ENCODE peak calls at places on chromosomes 12 and 14, in five cellular contexts. J is K562, F is right lobe of liver, N is HepG2, V is body of pancreas. Z is an unnamed sample.

GRCh38 chr12:64737539-64737938 is 21.7 kb downstream of the GNS start:
- DNase-seq in J (no peak), F (no peak), N (no peak), V (no peak), Z (no peak)

GRCh38 chr14:77344597-77344996 is 23.8 kb downstream of the GSTZ1 start:
- DNase-seq in J (no peak), F (no peak), N (no peak), V (no peak), Z (no peak)

GRCh38 chr12:20367731-20368652 is at the start of gene PDE3A:
- DNase-seq in J (no peak), F (peak), N (no peak), V (peak), Z (peak)

GRCh38 chr12:15698377-15698867 is 90.8 kb downstream of the EPS8 start:
- DNase-seq in J (no peak), F (no peak), N (no peak), V (no peak), Z (no peak)

GRCh38 chr14:102971314-102971713 is 48.9 kb downstream of the AMN start:
- DNase-seq in J (no peak), F (no peak), N (no peak), V (no peak), Z (no peak)

GRCh38 chr14:105840266-105841021 is 314.1 kb downstream of the TMEM121 start:
- DNase-seq in J (no peak), F (peak), N (no peak), V (no peak), Z (peak)

GRCh38 chr14:45426685-45427282 is 173.8 kb upstream of the MIS18BP1 start:
- DNase-seq in J (peak), F (no peak), N (peak), V (no peak), Z (no peak)

GRCh38 chr12:115402443-115403170 is 718.6 kb upstream of the TBX3 start:
- DNase-seq in J (no peak), F (no peak), N (no peak), V (no peak), Z (no peak)

GRCh38 chr14:64745511-64746041 is 41.4 kb downstream of the PLEKHG3 start:
- DNase-seq in J (no peak), F (no peak), N (peak), V (no peak), Z (no peak)

GRCh38 chr12:93256258-93256969 is 121.3 kb upstream of the NUDT4 start:
- DNase-seq in J (no peak), F (no peak), N (no peak), V (no peak), Z (no peak)

GRCh38 chr12:112546339-112546738 is 127.6 kb downstream of the PTPN11 start:
- DNase-seq in J (no peak), F (no peak), N (no peak), V (no peak), Z (no peak)

GRCh38 chr12:122942609-122943008 is 23.7 kb downstream of the ABCB9 start:
- DNase-seq in J (no peak), F (no peak), N (peak), V (no peak), Z (no peak)

GRCh38 chr12:53696285-53696654 is 20.4 kb upstream of the ATP5MC2 start:
- DNase-seq in J (peak), F (peak), N (peak), V (peak), Z (no peak)

GRCh38 chr14:39055786-39056474 is 47.1 kb downstream of the SEC23A start:
- DNase-seq in J (peak), F (no peak), N (no peak), V (no peak), Z (no peak)

GRCh38 chr12:129203456-129203855 is 350.2 kb downstream of the GLT1D1 start:
- DNase-seq in J (no peak), F (no peak), N (no peak), V (no peak), Z (no peak)

GRCh38 chr14:103846569-103847438 is 571 bp downstream of the PPP1R13B start:
- DNase-seq in J (peak), F (peak), N (no peak), V (peak), Z (peak)

GRCh38 chr12:95549392-95550084 is 1.7 kb downstream of the USP44 start:
- DNase-seq in J (no peak), F (no peak), N (no peak), V (no peak), Z (no peak)

GRCh38 chr12:7058163-7058845 is 2.2 kb upstream of the C1S start:
- DNase-seq in J (peak), F (no peak), N (peak), V (no peak), Z (no peak)

GRCh38 chr12:66087365-66087943 is 43.1 kb downstream of the LLPH start:
- DNase-seq in J (peak), F (peak), N (peak), V (peak), Z (no peak)

GRCh38 chr14:103232831-103233319 is 101.2 kb upstream of the EIF5 start:
- DNase-seq in J (no peak), F (no peak), N (no peak), V (no peak), Z (no peak)

GRCh38 chr12:30896461-30896860 is 30.1 kb upstream of the TSPAN11 start:
- DNase-seq in J (no peak), F (no peak), N (no peak), V (no peak), Z (no peak)

GRCh38 chr14:72401632-72402428 is 469.6 kb downstream of the RGS6 start:
- DNase-seq in J (no peak), F (no peak), N (no peak), V (no peak), Z (no peak)

GRCh38 chr12:43104524-43104923 is 447.5 kb downstream of the ADAMTS20 start:
- DNase-seq in J (no peak), F (no peak), N (no peak), V (no peak), Z (no peak)

GRCh38 chr12:116141110-116141832 is 136.2 kb downstream of the MED13L start:
- DNase-seq in J (no peak), F (no peak), N (no peak), V (no peak), Z (no peak)

GRCh38 chr12:126998747-126999285 is 1268.2 kb upstream of the TMEM132C start:
- DNase-seq in J (peak), F (no peak), N (no peak), V (no peak), Z (no peak)

GRCh38 chr14:92401561-92401960 is 78.6 kb downstream of the SLC24A4 start:
- DNase-seq in J (no peak), F (no peak), N (no peak), V (no peak), Z (no peak)
- TF ChIP-seq POLR2A in J (no peak), F (no peak), N (no peak), V (no peak), Z (no peak)

DNA sequence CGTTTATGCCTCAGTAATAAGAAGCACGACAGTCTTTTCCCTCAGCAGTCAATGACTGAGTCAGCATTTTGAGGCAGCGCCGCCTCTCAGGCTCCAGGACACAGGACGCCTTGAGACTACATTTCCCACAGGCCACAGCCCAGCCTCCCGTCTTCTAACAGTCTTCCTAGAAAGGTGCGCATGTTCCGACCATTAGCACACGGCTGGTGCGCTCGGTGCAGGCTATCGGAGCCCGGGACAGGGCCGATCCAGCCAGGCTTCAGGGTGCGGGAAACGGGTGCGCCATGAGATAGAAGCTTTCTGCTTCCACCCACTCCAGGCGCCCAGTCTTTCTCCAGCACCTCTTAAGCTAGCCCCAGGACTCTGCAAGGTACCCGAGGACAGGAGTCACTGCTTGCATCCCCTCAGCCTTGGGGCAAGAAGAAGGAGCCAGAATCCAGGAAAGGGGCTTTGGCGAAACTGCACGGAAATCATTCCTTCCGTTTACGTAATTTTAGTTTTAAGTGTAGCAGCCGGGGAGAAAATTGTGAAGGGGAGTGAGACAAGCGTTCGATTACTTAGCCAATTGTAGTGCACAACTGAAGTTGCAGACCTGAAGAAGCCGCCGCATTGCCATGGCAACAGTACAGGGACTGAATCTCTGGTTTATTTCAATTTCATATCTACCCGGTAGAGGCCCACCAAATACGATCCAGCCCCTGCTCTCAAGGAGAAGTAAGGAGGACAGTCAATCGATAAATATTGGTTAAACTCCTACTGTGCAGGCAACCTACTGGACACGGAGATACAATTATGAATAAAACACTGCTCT is 53.9 kb downstream of the ZNF641 start:
- DNase-seq in J (peak), F (peak), N (no peak), V (peak), Z (peak)
- TF ChIP-seq POLR2A in J (peak), F (peak), N (no peak), V (peak), Z (no peak)

DNA sequence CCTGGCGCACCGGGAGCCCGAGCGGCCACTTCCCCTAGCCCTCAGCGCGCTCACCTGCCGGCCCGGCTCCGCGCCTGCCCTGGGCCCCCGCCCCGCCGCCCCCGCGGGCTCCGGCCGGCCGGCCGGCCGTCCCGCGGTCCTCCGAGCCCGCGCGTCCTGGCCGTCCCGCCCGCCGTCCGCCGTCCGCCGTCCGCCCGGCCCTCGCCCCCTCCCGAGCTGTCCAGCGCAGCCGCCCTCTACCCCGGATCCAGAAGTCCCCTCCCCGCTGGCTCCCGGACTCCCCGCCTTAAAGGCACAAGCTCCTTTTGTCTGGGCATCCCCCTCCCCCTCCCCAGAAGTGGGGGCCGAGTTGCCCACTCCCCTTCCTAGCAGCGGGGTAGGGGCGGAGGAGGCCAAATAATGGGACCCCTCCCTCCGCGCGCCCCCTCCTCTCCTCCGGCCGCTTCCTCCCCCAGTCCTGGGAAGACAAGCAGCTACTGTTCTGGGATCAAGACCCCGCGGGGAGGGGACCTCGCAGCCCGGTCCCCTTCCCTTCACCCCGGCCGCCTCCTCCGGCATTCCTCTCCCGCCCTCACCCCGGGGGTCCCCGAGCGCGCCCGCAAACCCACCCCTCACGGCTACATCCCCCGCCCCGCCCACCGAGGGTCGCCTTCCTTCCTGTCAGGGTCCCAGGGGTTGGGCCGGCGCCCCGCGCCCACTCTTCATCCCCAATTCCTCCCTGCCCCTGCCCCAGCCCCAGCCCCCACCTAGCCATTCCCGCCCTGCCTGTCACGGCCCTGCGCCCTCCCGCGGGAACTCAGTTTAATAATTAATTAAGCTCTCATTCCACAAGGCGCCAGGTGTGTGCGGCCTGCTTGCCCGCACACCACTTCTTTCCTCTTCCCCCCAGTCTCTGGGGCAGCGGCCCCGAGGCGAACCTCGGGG is at the start of gene ADCY6:
- DNase-seq in J (no peak), F (peak), N (peak), V (peak), Z (peak)
- TF ChIP-seq POLR2A in J (no peak), F (no peak), N (peak), V (peak), Z (no peak)

DNA sequence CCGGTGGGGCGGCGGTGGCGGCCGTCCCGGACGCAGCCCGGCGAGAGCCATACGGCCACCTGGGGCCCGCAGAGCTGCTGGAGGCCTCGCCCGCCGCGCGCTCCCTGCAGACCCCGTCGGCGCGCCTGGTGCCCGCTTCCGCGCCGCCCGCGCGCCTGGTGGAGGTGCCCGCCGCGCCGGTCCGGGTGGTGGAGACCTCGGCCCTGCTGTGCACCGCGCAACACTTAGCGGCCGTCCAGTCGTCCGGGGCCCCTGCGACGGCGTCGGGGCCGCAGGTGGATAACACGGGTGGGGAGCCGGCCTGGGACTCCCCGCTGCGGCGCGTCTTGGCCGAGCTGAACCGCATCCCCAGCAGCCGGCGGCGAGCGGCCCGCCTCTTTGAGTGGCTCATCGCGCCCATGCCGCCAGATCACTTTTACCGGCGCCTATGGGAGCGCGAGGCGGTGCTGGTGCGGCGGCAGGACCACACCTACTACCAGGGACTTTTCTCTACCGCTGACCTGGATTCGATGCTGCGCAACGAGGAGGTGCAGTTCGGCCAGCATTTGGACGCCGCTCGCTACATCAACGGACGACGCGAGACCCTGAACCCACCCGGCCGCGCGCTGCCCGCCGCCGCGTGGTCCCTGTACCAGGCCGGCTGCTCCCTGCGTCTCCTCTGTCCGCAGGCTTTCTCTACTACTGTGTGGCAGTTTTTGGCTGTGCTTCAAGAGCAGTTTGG is 683 bp downstream of the RIOX1 start:
- DNase-seq in J (peak), F (peak), N (peak), V (peak), Z (peak)
- TF ChIP-seq POLR2A in J (no peak), F (peak), N (no peak), V (no peak), Z (no peak)

DNA sequence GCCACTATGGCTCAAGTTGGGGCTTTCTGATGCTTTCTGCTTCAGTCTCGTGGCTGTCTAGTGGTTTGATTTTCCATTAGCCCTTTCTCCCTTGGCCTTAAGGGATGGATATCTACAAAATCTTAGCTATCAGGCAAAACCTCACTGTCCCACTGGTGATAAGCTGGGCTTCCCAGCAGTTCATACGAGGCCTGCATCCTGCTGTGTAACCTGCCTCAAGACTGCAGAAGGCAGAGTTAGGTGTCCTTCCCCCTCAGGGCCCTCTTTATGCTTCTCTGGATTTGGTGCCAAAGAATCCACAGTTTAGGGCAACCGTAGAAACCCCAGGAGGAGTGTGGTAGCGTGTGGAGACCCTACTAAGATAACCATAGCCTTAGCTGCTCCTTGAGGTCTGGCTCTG is 38.9 kb downstream of the ETV6 start:
- DNase-seq in J (no peak), F (no peak), N (no peak), V (no peak), Z (no peak)
- TF ChIP-seq POLR2A in J (no peak), F (no peak), N (no peak), V (no peak), Z (no peak)

GRCh38 chr14:90816686-90817436 is 631 bp upstream of the TTC7B start:
- DNase-seq in J (no peak), F (no peak), N (no peak), V (no peak), Z (no peak)

GRCh38 chr14:90815567-90815816 is 738 bp downstream of the TTC7B start:
- DNase-seq in J (no peak), F (no peak), N (no peak), V (no peak), Z (no peak)

GRCh38 chr14:90814806-90815566 is 1.2 kb downstream of the TTC7B start:
- DNase-seq in J (no peak), F (peak), N (no peak), V (peak), Z (no peak)

GRCh38 chr14:90818715-90819114 is 2.5 kb upstream of the TTC7B start:
- DNase-seq in J (no peak), F (peak), N (no peak), V (no peak), Z (no peak)

GRCh38 chr14:90815817-90816662 is at the start of gene TTC7B:
- DNase-seq in J (peak), F (peak), N (no peak), V (peak), Z (no peak)
- TF ChIP-seq POLR2A in J (no peak), F (no peak), N (no peak), V (no peak), Z (no peak)

DNA sequence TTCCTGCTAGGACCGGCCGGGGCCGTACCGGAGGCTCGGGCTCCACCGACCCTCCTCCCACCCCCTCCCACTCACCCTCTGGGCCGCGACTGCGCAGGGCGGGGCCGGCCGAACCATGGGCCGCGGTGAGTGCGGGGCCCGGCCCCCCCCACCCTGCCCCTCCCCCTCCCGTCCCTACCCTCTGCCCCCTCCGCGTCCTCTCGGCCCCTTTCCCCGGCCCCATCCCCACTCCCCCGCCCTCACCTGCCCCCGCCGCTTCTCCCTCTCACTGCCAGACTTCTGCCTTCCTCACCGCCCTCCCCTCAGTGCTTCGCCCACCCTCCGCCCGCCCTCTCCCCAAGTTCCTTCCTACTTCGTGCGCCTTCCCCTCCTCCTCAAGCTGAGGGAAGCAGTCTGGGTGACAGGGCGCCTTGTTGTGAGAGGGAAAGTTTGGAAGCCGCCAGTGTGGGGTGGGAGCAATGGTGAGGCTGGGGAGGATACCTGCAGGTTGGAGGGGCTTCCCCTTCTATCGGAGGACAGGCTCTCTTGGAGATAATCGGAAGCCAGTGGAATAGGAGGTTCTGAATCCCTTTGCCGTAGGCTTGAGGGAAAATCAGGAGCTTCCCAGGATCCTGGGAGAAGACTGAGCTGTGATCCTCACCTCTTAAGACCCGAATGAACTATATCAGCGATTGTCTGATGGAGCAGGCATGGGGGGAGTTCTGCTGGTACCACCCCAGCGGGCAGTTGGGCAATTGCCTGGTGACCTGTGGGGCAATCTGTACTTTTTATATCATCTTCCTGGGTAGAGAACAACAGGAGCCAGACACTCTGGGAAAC is 472 bp downstream of the MBD6 start:
- DNase-seq in J (peak), F (peak), N (no peak), V (peak), Z (peak)
- TF ChIP-seq POLR2A in J (peak), F (peak), N (no peak), V (no peak), Z (no peak)

DNA sequence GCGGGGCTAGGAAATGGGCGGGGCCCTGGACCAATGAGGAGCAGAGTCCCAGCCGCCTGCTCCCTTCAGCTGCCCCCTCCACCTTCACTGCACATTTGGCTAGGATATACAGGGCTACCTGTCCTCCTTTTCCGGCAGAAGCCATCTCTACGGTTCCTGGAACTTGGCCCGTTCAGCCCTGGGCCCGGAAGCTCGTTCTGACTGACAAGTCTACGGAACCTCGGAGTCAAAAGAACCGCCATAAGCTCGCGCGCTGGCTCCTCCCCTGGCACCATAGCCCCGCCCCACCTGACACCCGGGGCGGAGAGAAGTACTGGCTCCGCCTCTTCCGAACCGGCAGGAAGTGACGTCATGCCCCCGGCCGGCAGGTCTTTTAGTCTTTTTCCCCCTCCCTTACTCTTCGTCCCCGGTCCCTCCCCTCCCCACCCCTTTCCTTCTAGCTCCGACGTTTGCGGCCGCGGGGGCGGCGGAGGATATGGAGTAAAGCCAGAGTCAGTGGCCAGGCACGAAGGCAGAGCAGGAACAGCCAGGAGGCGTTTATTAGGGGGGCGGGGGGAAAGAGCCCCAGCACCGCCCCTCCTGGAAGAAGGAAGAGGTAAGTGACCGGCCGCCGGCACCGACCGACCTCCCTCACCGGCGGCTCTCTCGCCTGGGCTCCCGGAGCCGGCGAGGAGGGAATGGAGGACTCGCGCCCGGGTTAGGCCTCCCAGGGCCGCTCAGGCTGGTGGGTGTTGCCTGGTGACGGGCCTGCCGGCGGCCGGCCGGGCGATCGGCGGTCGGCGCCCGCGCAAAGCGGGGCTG is at the start of the genes DEPDC4 and SCYL2:
- DNase-seq in J (peak), F (peak), N (peak), V (peak), Z (peak)
- TF ChIP-seq POLR2A in J (peak), F (peak), N (peak), V (peak), Z (peak)

GRCh38 chr12:13044002-13044858 is at the start of gene FAM234B:
- DNase-seq in J (peak), F (peak), N (peak), V (peak), Z (peak)
- TF ChIP-seq POLR2A in J (no peak), F (peak), N (no peak), V (peak), Z (no peak)

Z was measured in suprapubic skin.